ENCODE peak calls at places on chromosome 6, in eight cellular contexts. S, C, A, W, G, H, U and L are unnamed samples.

GRCh38 chr6:129133770-129134192 is 250.8 kb downstream of the LAMA2 start:
- DNase-seq in G (no peak), A (no peak), W (no peak), C (peak; percentile 43), U (no peak), S (no peak), H (no peak), L (no peak)

GRCh38 chr6:152952045-152952444 is 30.8 kb downstream of the FBXO5 start:
- DNase-seq in S (peak; percentile 10), H (no peak), U (no peak), A (no peak), C (peak; percentile 45), W (peak; percentile 72), G (no peak), L (no peak)

GRCh38 chr6:145372671-145373123 is 362.6 kb downstream of the EPM2A start:
- DNase-seq in A (no peak), U (peak; percentile 24), G (no peak), C (peak; percentile 16), W (no peak), S (no peak), H (no peak), L (peak; percentile 6)

GRCh38 chr6:97591955-97592354 is 308.9 kb upstream of the MMS22L start:
- DNase-seq in A (no peak), C (no peak), H (no peak), G (no peak), S (no peak), W (no peak), U (no peak), L (no peak)

GRCh38 chr6:33927551-33927950 is 123.7 kb upstream of the MLN start:
- DNase-seq in U (no peak), G (no peak), C (peak; percentile 38), A (no peak), W (peak; percentile 67), H (no peak), S (no peak), L (no peak)

GRCh38 chr6:20291764-20292227 is 79.5 kb upstream of the MBOAT1 start:
- DNase-seq in A (peak; percentile 96), S (peak; percentile 76), U (peak; percentile 74), H (peak; percentile 77), W (peak; percentile 89), G (peak; percentile 64), C (peak; percentile 74), L (peak; percentile 45)

GRCh38 chr6:15086273-15087158 is 159.4 kb upstream of the JARID2 start:
- DNase-seq in H (no peak), A (no peak), S (no peak), W (no peak), C (no peak), U (no peak), G (no peak), L (no peak)

GRCh38 chr6:157688960-157689599 is 134.0 kb upstream of the SNX9 start:
- DNase-seq in U (no peak), A (peak; percentile 61), C (no peak), S (no peak), G (no peak), W (peak; percentile 35), H (no peak), L (no peak)

GRCh38 chr6:168988801-168989200 is 264.8 kb downstream of the THBS2 start:
- DNase-seq in C (no peak), U (no peak), W (no peak), A (no peak), S (no peak), H (no peak), G (no peak), L (no peak)

GRCh38 chr6:100210138-100210872 is 216.3 kb upstream of the MCHR2 start:
- DNase-seq in A (peak; percentile 91), H (no peak), W (no peak), S (no peak), G (no peak), C (no peak), U (no peak), L (no peak)

GRCh38 chr6:37724530-37725220 is 27.0 kb upstream of the MDGA1 start:
- DNase-seq in U (no peak), G (no peak), A (peak; percentile 83), C (no peak), W (no peak), S (no peak), H (no peak), L (no peak)

GRCh38 chr6:150081702-150082101 is 12.8 kb upstream of the ULBP3 start:
- DNase-seq in C (no peak), G (no peak), S (no peak), A (peak; percentile 6), H (no peak), W (no peak), U (no peak), L (no peak)